ENCODE peak calls at places on chromosomes 5 and 9, in nine cellular contexts. D, U, R, F, W, S, E, X and K are unnamed samples.

GRCh38 chr9:123685489-123686083 is 244.3 kb downstream of the DENND1A start:
- DNase-seq in U (no peak), R (no peak), X (no peak), F (no peak), E (no peak), W (no peak), D (no peak), S (no peak), K (no peak)

GRCh38 chr9:136544549-136545064 is 1.2 kb downstream of the NOTCH1 start:
- DNase-seq in U (peak), D (peak), F (no peak), S (peak), E (no peak), R (peak), W (peak), X (peak), K (peak)

GRCh38 chr9:99859395-99859980 is 37.8 kb downstream of the NR4A3 start:
- DNase-seq in E (no peak), S (peak), D (no peak), U (no peak), F (no peak), R (peak), W (no peak), X (no peak), K (no peak)

GRCh38 chr9:13728121-13728520 is 448.6 kb upstream of the MPDZ start:
- DNase-seq in W (no peak), U (peak), F (no peak), X (no peak), S (peak), D (no peak), R (no peak), E (no peak), K (no peak)

GRCh38 chr9:79731483-79731882 is 159.7 kb downstream of the TLE4 start:
- DNase-seq in W (no peak), D (no peak), X (no peak), U (no peak), E (no peak), F (no peak), R (no peak), S (no peak), K (peak)

GRCh38 chr5:122871669-122872068 is 26.3 kb downstream of the SNX24 start:
- DNase-seq in R (no peak), F (no peak), W (no peak), E (no peak), U (no peak), D (no peak), S (no peak), X (no peak), K (no peak)

GRCh38 chr5:146718628-146719027 is 159.9 kb downstream of the PPP2R2B start:
- DNase-seq in S (no peak), R (peak), F (no peak), D (no peak), X (no peak), W (no peak), E (no peak), U (no peak), K (no peak)

GRCh38 chr9:105883847-105884246 is 189.5 kb downstream of the TMEM38B start:
- DNase-seq in W (no peak), D (no peak), U (no peak), X (no peak), R (no peak), F (no peak), E (no peak), S (no peak), K (peak)

GRCh38 chr9:20511680-20512079 is 110.6 kb downstream of the MLLT3 start:
- DNase-seq in W (no peak), E (no peak), F (no peak), U (no peak), D (no peak), X (no peak), S (no peak), R (no peak), K (no peak)

GRCh38 chr9:5886114-5886939 is 4.4 kb upstream of the MLANA start:
- DNase-seq in U (peak), X (peak), F (peak), W (peak), R (peak), D (peak), S (peak), E (peak), K (peak)

GRCh38 chr9:83219154-83219923 is 156.4 kb upstream of the RASEF start:
- DNase-seq in X (peak), U (peak), S (peak), W (peak), R (peak), F (peak), E (peak), D (peak), K (peak)

GRCh38 chr9:24090566-24090965 is 264.5 kb upstream of the ELAVL2 start:
- DNase-seq in E (no peak), S (no peak), W (no peak), F (no peak), D (no peak), X (no peak), U (no peak), R (no peak), K (no peak)

GRCh38 chr5:145084834-145085233 is 750.3 kb downstream of the PRELID2 start:
- DNase-seq in U (no peak), W (no peak), F (no peak), S (no peak), E (no peak), R (no peak), X (no peak), D (no peak), K (no peak)

GRCh38 chr9:91800473-91800872 is 149.6 kb downstream of the ROR2 start:
- DNase-seq in R (no peak), X (no peak), U (no peak), E (no peak), D (no peak), F (no peak), S (no peak), W (no peak), K (no peak)

GRCh38 chr9:8666060-8666459 is 866.5 kb upstream of the DMAC1 start:
- DNase-seq in U (no peak), D (no peak), F (no peak), E (no peak), S (no peak), W (no peak), R (no peak), X (no peak), K (no peak)

GRCh38 chr9:123614503-123615258 is 258.7 kb downstream of the CRB2 start:
- DNase-seq in U (no peak), E (peak), D (no peak), X (no peak), S (no peak), W (no peak), R (no peak), F (no peak), K (no peak)

GRCh38 chr9:120388000-120388855 is 191.7 kb downstream of the CDK5RAP2 start:
- DNase-seq in U (no peak), R (peak), D (no peak), F (no peak), S (no peak), X (no peak), W (no peak), E (no peak), K (no peak)

GRCh38 chr5:137470111-137470920 is 28.8 kb downstream of the SPOCK1 start:
- DNase-seq in F (no peak), E (no peak), D (peak), S (no peak), W (no peak), X (no peak), R (no peak), U (no peak), K (no peak)

GRCh38 chr5:43065384-43066230 is 25.5 kb upstream of the ANXA2R start:
- DNase-seq in X (peak), W (peak), R (peak), F (no peak), S (peak), D (peak), E (no peak), U (peak), K (no peak)

GRCh38 chr9:33447404-33448158 is at the start of gene AQP3:
- DNase-seq in E (peak), D (peak), F (peak), S (peak), W (peak), R (peak), X (peak), U (peak), K (peak)

GRCh38 chr9:7094576-7094975 is 336.8 kb downstream of the KDM4C start:
- DNase-seq in E (no peak), W (no peak), D (no peak), U (no peak), F (no peak), X (no peak), R (no peak), S (no peak), K (no peak)

GRCh38 chr9:7095054-7095453 is 337.3 kb downstream of the KDM4C start:
- DNase-seq in F (no peak), U (no peak), R (no peak), X (no peak), D (no peak), W (no peak), S (no peak), E (no peak), K (peak)

GRCh38 chr9:7097040-7097715 is 339.4 kb downstream of the KDM4C start:
- DNase-seq in E (no peak), X (no peak), U (no peak), D (no peak), W (no peak), S (no peak), F (no peak), R (no peak), K (no peak)

GRCh38 chr9:7093040-7093439 is 335.3 kb downstream of the KDM4C start:
- DNase-seq in E (no peak), W (no peak), X (no peak), D (no peak), F (no peak), U (no peak), S (no peak), R (no peak), K (no peak)

GRCh38 chr9:7094052-7094451 is 336.3 kb downstream of the KDM4C start:
- DNase-seq in X (no peak), U (no peak), F (no peak), R (peak), S (no peak), D (peak), W (no peak), E (no peak), K (no peak)
- TF ChIP-seq CTCF in X (no peak), U (no peak), F (peak), R (peak), S (peak), D (peak), W (peak), E (no peak), K (no peak)

DNA sequence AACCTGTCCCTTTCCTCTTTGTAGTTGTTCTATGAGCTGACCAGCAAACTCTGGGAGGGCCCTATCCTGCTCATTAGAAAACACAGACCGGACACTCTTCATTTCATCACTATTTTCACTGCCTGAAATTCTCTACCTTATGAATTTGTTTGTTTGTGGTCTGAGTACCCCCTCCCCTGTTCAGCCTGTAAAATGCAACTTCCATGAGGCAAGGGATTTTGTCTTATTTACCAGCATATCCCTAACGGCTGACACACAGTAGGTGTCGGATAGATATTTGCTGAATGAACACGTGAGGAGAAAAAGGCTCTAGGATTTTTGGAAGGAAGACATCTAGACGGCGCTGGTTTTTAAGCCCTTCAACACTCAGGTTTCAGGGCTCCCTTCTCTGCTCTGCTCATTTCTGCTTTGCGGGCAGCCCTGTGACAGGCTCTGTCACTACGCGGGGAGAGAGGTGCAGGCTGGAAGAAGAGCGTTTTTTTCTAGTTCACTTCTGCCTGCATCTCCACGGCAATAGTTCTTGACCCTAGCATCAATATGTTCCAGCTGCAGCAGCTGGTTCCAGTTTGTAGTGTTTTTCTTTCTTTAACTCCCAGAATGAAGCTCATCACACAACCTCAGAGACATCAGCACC is 41.0 kb downstream of the KCNMB1 start:
- DNase-seq in X (no peak), F (no peak), D (no peak), U (no peak), E (peak), W (no peak), S (no peak), R (peak), K (no peak)
- TF ChIP-seq CTCF in X (no peak), F (no peak), D (no peak), U (peak), E (no peak), W (no peak), S (no peak), R (peak), K (no peak)

GRCh38 chr5:14141764-14142163 is 1.4 kb upstream of the TRIO start:
- DNase-seq in E (no peak), R (no peak), F (no peak), W (no peak), U (no peak), D (no peak), X (no peak), S (no peak), K (no peak)
- TF ChIP-seq CTCF in E (no peak), R (peak), F (no peak), W (no peak), U (no peak), D (no peak), X (no peak), S (no peak), K (no peak)

GRCh38 chr5:169701910-169702451 is 64.9 kb downstream of the DOCK2 start:
- DNase-seq in D (peak), R (peak), F (no peak), S (no peak), X (no peak), W (no peak), E (no peak), U (no peak), K (no peak)
- TF ChIP-seq CTCF in D (peak), R (peak), F (no peak), S (no peak), X (no peak), W (no peak), E (no peak), U (peak), K (peak)

DNA sequence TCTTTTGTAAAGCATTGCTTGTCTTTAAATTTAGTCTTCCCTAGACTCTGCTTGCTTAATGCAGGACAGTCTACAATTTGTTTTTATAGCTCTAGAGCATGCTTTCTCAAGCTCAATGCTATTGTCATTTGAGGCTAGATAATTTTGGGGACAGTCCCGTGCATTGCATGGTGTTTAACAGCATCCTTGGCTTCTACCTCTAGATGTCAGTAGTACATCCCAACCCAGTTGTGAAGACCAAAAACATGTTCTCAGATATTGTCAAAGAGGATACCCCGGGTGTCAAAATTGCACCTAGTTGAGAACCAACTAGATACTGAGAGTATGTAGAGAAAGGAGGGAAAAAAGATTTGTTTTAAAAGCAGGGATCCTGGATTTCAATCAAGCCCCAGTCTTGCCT is 277.5 kb downstream of the CEMIP2 start:
- DNase-seq in W (no peak), E (no peak), R (peak), S (no peak), F (no peak), U (no peak), D (no peak), X (no peak), K (peak)
- TF ChIP-seq CTCF in W (no peak), E (no peak), R (peak), S (no peak), F (no peak), U (no peak), D (peak), X (no peak), K (peak)

DNA sequence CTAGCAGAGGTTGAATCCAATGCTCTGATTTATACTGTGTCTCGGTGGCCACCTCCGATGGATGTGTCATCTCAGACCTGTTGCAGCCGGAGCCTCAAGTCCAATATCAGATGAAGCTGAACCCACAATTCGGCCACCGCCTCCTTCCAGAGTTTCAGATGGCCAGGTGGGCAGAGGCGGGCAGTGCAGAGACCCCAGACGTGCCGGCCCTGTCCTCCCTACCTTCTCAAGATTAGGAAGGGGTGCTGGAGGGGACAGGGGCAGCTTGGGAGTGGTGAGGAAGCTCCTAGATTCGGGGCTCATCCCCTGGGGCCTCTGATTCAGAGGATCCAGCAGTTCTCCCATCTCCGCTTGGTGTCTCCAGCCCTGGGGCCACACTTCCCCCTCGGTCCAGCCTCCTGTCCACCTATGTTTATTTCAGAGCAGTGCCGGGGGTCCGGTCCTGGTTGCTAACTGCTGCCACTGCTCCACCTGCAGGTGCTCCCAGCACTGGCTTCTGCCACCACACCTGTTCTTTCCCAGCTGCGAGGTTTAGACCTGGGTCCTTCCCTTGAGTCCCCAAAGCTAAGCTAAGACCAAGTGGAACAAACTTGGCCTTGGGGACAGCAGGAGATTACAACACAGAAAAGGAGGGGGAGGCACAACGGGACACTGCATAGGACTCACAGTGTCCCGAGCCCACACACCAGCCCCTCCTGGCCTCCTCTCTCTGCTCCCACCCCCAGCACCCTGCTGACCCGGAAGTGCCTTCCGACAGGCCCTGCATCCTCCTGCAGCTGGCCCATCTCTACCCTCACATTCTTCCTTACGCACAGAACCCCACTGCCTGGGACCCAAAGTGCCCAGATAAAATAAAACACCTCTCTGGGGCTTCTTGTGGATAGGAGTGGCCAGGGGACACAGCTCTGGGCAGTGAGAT is 81.6 kb downstream of the NTNG2 start:
- DNase-seq in D (no peak), U (no peak), W (no peak), F (no peak), X (no peak), E (no peak), S (no peak), R (no peak), K (no peak)
- TF ChIP-seq CTCF in D (no peak), U (no peak), W (no peak), F (no peak), X (no peak), E (no peak), S (no peak), R (no peak), K (no peak)

GRCh38 chr9:84670106-84670800 is 724 bp downstream of the NTRK2 start:
- DNase-seq in S (peak), E (peak), F (peak), R (peak), W (peak), U (no peak), D (no peak), X (peak), K (peak)
- TF ChIP-seq CTCF in S (no peak), E (no peak), F (peak), R (no peak), W (peak), U (no peak), D (no peak), X (no peak), K (no peak)

GRCh38 chr9:656918-657583 is 184.4 kb upstream of the DMRT1 start:
- DNase-seq in W (no peak), U (no peak), D (no peak), F (no peak), S (no peak), R (no peak), X (no peak), E (no peak), K (no peak)
- TF ChIP-seq CTCF in W (no peak), U (no peak), D (no peak), F (no peak), S (no peak), R (no peak), X (no peak), E (no peak), K (no peak)

GRCh38 chr5:118698774-118699173 is 289.6 kb downstream of the DTWD2 start:
- DNase-seq in U (no peak), F (no peak), R (peak), S (no peak), E (no peak), W (no peak), D (no peak), X (no peak), K (no peak)
- TF ChIP-seq CTCF in U (no peak), F (no peak), R (peak), S (no peak), E (peak), W (no peak), D (no peak), X (no peak), K (no peak)